ENCODE peak calls at places on chromosomes 11 and 22, in nine cellular contexts. One of them, this sample, is unnamed.

GRCh38 chr22:47839586-47840245 is 1077.3 kb downstream of the TBC1D22A start:
- DNase-seq in CD4-positive, CD25-positive, alpha-beta regulatory T cell: no peak
- DNase-seq in right atrium auricular region: no peak
- DNase-seq in body of pancreas: no peak
- DNase-seq in heart right ventricle: no peak
- DNase-seq in A549: no peak
- DNase-seq in adrenal gland: no peak
- DNase-seq in small intestine: no peak
- DNase-seq in caudate nucleus: no peak
- DNase-seq in this sample: no peak

GRCh38 chr11:17414317-17414737 is 25.9 kb upstream of the KCNJ11 start:
- DNase-seq in body of pancreas: peak
- DNase-seq in adrenal gland: no peak
- DNase-seq in right atrium auricular region: no peak
- DNase-seq in heart right ventricle: no peak
- DNase-seq in caudate nucleus: no peak
- DNase-seq in A549: no peak
- DNase-seq in small intestine: peak
- DNase-seq in CD4-positive, CD25-positive, alpha-beta regulatory T cell: no peak
- DNase-seq in this sample: no peak

GRCh38 chr11:92388380-92388779 is 163.8 kb downstream of the FAT3 start:
- DNase-seq in right atrium auricular region: no peak
- DNase-seq in adrenal gland: no peak
- DNase-seq in A549: no peak
- DNase-seq in CD4-positive, CD25-positive, alpha-beta regulatory T cell: no peak
- DNase-seq in caudate nucleus: no peak
- DNase-seq in body of pancreas: no peak
- DNase-seq in small intestine: no peak
- DNase-seq in heart right ventricle: no peak
- DNase-seq in this sample: no peak

GRCh38 chr11:34680206-34680605 is 59.3 kb downstream of the EHF start:
- DNase-seq in caudate nucleus: no peak
- DNase-seq in A549: peak
- DNase-seq in adrenal gland: no peak
- DNase-seq in heart right ventricle: no peak
- DNase-seq in small intestine: no peak
- DNase-seq in body of pancreas: no peak
- DNase-seq in CD4-positive, CD25-positive, alpha-beta regulatory T cell: no peak
- DNase-seq in right atrium auricular region: no peak
- DNase-seq in this sample: no peak

GRCh38 chr11:47470671-47471070 is 21.7 kb upstream of the RAPSN start:
- DNase-seq in A549: no peak
- DNase-seq in right atrium auricular region: no peak
- DNase-seq in body of pancreas: no peak
- DNase-seq in caudate nucleus: no peak
- DNase-seq in adrenal gland: no peak
- DNase-seq in heart right ventricle: no peak
- DNase-seq in small intestine: no peak
- DNase-seq in CD4-positive, CD25-positive, alpha-beta regulatory T cell: no peak
- DNase-seq in this sample: no peak

GRCh38 chr11:75406338-75406777 is 7.0 kb downstream of the RPS3 start:
- DNase-seq in body of pancreas: no peak
- DNase-seq in A549: no peak
- DNase-seq in caudate nucleus: no peak
- DNase-seq in small intestine: no peak
- DNase-seq in right atrium auricular region: no peak
- DNase-seq in heart right ventricle: no peak
- DNase-seq in adrenal gland: no peak
- DNase-seq in CD4-positive, CD25-positive, alpha-beta regulatory T cell: no peak
- DNase-seq in this sample: no peak

GRCh38 chr11:61670626-61671025 is 9.6 kb upstream of the DAGLA start:
- DNase-seq in CD4-positive, CD25-positive, alpha-beta regulatory T cell: no peak
- DNase-seq in body of pancreas: no peak
- DNase-seq in A549: no peak
- DNase-seq in caudate nucleus: no peak
- DNase-seq in right atrium auricular region: no peak
- DNase-seq in heart right ventricle: no peak
- DNase-seq in adrenal gland: no peak
- DNase-seq in small intestine: no peak
- DNase-seq in this sample: no peak

GRCh38 chr22:22593250-22593649 is 34.2 kb upstream of the PRAME start:
- DNase-seq in adrenal gland: no peak
- DNase-seq in body of pancreas: no peak
- DNase-seq in right atrium auricular region: no peak
- DNase-seq in small intestine: no peak
- DNase-seq in heart right ventricle: no peak
- DNase-seq in caudate nucleus: no peak
- DNase-seq in A549: no peak
- DNase-seq in CD4-positive, CD25-positive, alpha-beta regulatory T cell: no peak
- DNase-seq in this sample: no peak

GRCh38 chr11:105361651-105362050 is 222.1 kb upstream of the CARD18 start:
- DNase-seq in CD4-positive, CD25-positive, alpha-beta regulatory T cell: no peak
- DNase-seq in caudate nucleus: no peak
- DNase-seq in heart right ventricle: no peak
- DNase-seq in small intestine: no peak
- DNase-seq in body of pancreas: no peak
- DNase-seq in right atrium auricular region: no peak
- DNase-seq in A549: no peak
- DNase-seq in adrenal gland: no peak
- DNase-seq in this sample: no peak

GRCh38 chr11:105035262-105035620 is 297 bp upstream of the CASP1 start:
- DNase-seq in small intestine: no peak
- DNase-seq in caudate nucleus: no peak
- DNase-seq in adrenal gland: no peak
- DNase-seq in A549: no peak
- DNase-seq in body of pancreas: no peak
- DNase-seq in CD4-positive, CD25-positive, alpha-beta regulatory T cell: no peak
- DNase-seq in right atrium auricular region: no peak
- DNase-seq in heart right ventricle: no peak
- DNase-seq in this sample: no peak

GRCh38 chr11:11280826-11281225 is 72.2 kb downstream of the CSNK2A3 start:
- DNase-seq in body of pancreas: no peak
- DNase-seq in adrenal gland: no peak
- DNase-seq in caudate nucleus: no peak
- DNase-seq in small intestine: no peak
- DNase-seq in right atrium auricular region: no peak
- DNase-seq in CD4-positive, CD25-positive, alpha-beta regulatory T cell: no peak
- DNase-seq in heart right ventricle: no peak
- DNase-seq in A549: no peak
- DNase-seq in this sample: no peak

GRCh38 chr11:63536669-63537292 is at the start of gene PLAAT4:
- DNase-seq in CD4-positive, CD25-positive, alpha-beta regulatory T cell: no peak
- DNase-seq in right atrium auricular region: peak
- DNase-seq in small intestine: peak
- DNase-seq in body of pancreas: peak
- DNase-seq in adrenal gland: peak
- DNase-seq in heart right ventricle: peak
- DNase-seq in A549: no peak
- DNase-seq in caudate nucleus: peak
- DNase-seq in this sample: no peak
- H3K27ac ChIP-seq in CD4-positive, CD25-positive, alpha-beta regulatory T cell: peak
- H3K27ac ChIP-seq in right atrium auricular region: peak
- H3K27ac ChIP-seq in small intestine: peak
- H3K27ac ChIP-seq in body of pancreas: peak
- H3K27ac ChIP-seq in adrenal gland: peak
- H3K27ac ChIP-seq in heart right ventricle: peak
- H3K27ac ChIP-seq in A549: peak
- H3K27ac ChIP-seq in caudate nucleus: peak
- H3K27ac ChIP-seq in this sample: no peak

GRCh38 chr22:40363059-40363458 is 7.3 kb upstream of the SGSM3 start:
- DNase-seq in right atrium auricular region: no peak
- DNase-seq in caudate nucleus: no peak
- DNase-seq in body of pancreas: no peak
- DNase-seq in A549: no peak
- DNase-seq in small intestine: no peak
- DNase-seq in CD4-positive, CD25-positive, alpha-beta regulatory T cell: no peak
- DNase-seq in adrenal gland: no peak
- DNase-seq in heart right ventricle: no peak
- DNase-seq in this sample: no peak

GRCh38 chr22:40364431-40364830 is 6.0 kb upstream of the SGSM3 start:
- DNase-seq in A549: no peak
- DNase-seq in heart right ventricle: no peak
- DNase-seq in right atrium auricular region: no peak
- DNase-seq in caudate nucleus: no peak
- DNase-seq in body of pancreas: no peak
- DNase-seq in small intestine: no peak
- DNase-seq in adrenal gland: no peak
- DNase-seq in CD4-positive, CD25-positive, alpha-beta regulatory T cell: no peak
- DNase-seq in this sample: no peak

GRCh38 chr22:40367342-40367741 is 3.1 kb upstream of the SGSM3 start:
- DNase-seq in right atrium auricular region: no peak
- DNase-seq in CD4-positive, CD25-positive, alpha-beta regulatory T cell: no peak
- DNase-seq in body of pancreas: no peak
- DNase-seq in A549: no peak
- DNase-seq in adrenal gland: no peak
- DNase-seq in caudate nucleus: no peak
- DNase-seq in heart right ventricle: no peak
- DNase-seq in small intestine: peak
- DNase-seq in this sample: no peak

GRCh38 chr22:40368016-40368415 is 2.4 kb upstream of the SGSM3 start:
- DNase-seq in caudate nucleus: no peak
- DNase-seq in body of pancreas: no peak
- DNase-seq in adrenal gland: no peak
- DNase-seq in right atrium auricular region: no peak
- DNase-seq in A549: no peak
- DNase-seq in small intestine: no peak
- DNase-seq in CD4-positive, CD25-positive, alpha-beta regulatory T cell: no peak
- DNase-seq in heart right ventricle: no peak
- DNase-seq in this sample: no peak
- H3K27ac ChIP-seq in caudate nucleus: no peak
- H3K27ac ChIP-seq in body of pancreas: no peak
- H3K27ac ChIP-seq in adrenal gland: no peak
- H3K27ac ChIP-seq in right atrium auricular region: no peak
- H3K27ac ChIP-seq in A549: no peak
- H3K27ac ChIP-seq in small intestine: no peak
- H3K27ac ChIP-seq in CD4-positive, CD25-positive, alpha-beta regulatory T cell: no peak
- H3K27ac ChIP-seq in heart right ventricle: peak
- H3K27ac ChIP-seq in this sample: no peak

GRCh38 chr11:77106759-77107158 is 4.1 kb downstream of the OMP start:
- DNase-seq in CD4-positive, CD25-positive, alpha-beta regulatory T cell: no peak
- DNase-seq in small intestine: no peak
- DNase-seq in heart right ventricle: no peak
- DNase-seq in A549: no peak
- DNase-seq in caudate nucleus: no peak
- DNase-seq in right atrium auricular region: no peak
- DNase-seq in adrenal gland: no peak
- DNase-seq in body of pancreas: no peak
- DNase-seq in this sample: no peak
- H3K27ac ChIP-seq in CD4-positive, CD25-positive, alpha-beta regulatory T cell: no peak
- H3K27ac ChIP-seq in small intestine: peak
- H3K27ac ChIP-seq in heart right ventricle: no peak
- H3K27ac ChIP-seq in A549: peak
- H3K27ac ChIP-seq in caudate nucleus: no peak
- H3K27ac ChIP-seq in right atrium auricular region: no peak
- H3K27ac ChIP-seq in adrenal gland: peak
- H3K27ac ChIP-seq in body of pancreas: no peak
- H3K27ac ChIP-seq in this sample: no peak

DNA sequence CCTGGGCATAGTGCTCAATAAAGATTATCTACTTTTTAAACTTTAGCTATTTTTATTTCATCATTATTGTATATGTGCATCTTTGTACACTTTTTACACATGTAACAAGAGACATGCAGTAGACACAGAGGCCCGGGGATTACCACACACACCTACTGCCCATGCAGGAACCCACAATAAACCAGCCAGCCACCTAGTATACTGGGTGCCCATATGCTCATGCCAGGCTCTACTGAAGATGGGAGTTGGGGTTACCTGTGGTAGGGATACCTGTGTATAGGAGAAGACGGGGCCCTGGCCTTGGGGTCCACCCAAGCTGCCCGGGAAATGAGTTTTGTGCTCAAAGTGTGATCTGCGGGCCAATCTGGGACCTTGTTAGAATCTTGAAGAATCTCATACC is 31.2 kb upstream of the P2RY2 start:
- DNase-seq in adrenal gland: no peak
- DNase-seq in heart right ventricle: no peak
- DNase-seq in CD4-positive, CD25-positive, alpha-beta regulatory T cell: no peak
- DNase-seq in A549: no peak
- DNase-seq in right atrium auricular region: no peak
- DNase-seq in caudate nucleus: no peak
- DNase-seq in small intestine: no peak
- DNase-seq in body of pancreas: no peak
- DNase-seq in this sample: no peak
- H3K27ac ChIP-seq in adrenal gland: no peak
- H3K27ac ChIP-seq in heart right ventricle: no peak
- H3K27ac ChIP-seq in CD4-positive, CD25-positive, alpha-beta regulatory T cell: no peak
- H3K27ac ChIP-seq in A549: peak
- H3K27ac ChIP-seq in right atrium auricular region: no peak
- H3K27ac ChIP-seq in caudate nucleus: no peak
- H3K27ac ChIP-seq in small intestine: no peak
- H3K27ac ChIP-seq in body of pancreas: no peak
- H3K27ac ChIP-seq in this sample: peak

DNA sequence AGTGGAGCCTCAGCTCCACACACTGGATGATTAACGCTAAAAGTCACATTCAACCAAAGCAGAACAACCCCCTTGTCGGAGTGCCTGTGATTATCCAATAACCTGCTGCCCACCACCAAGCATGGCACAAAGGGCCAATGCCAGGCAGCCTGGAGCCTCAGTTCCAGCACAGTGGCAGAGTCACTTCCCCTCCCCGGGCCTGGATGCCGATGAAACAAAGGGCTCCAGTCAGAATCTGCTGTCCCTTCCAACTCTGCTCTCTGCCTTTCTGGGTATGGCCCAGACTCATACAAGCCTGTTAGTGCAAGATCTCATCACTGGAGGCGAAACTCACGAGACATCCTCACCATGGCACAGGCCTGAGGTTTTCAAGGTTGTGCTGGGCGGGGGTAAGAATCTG is 52.1 kb downstream of the CLTCL1 start:
- DNase-seq in adrenal gland: no peak
- DNase-seq in heart right ventricle: no peak
- DNase-seq in A549: no peak
- DNase-seq in right atrium auricular region: no peak
- DNase-seq in CD4-positive, CD25-positive, alpha-beta regulatory T cell: no peak
- DNase-seq in caudate nucleus: peak
- DNase-seq in small intestine: no peak
- DNase-seq in body of pancreas: no peak
- DNase-seq in this sample: no peak
- H3K27ac ChIP-seq in adrenal gland: no peak
- H3K27ac ChIP-seq in heart right ventricle: no peak
- H3K27ac ChIP-seq in A549: no peak
- H3K27ac ChIP-seq in right atrium auricular region: no peak
- H3K27ac ChIP-seq in CD4-positive, CD25-positive, alpha-beta regulatory T cell: no peak
- H3K27ac ChIP-seq in caudate nucleus: no peak
- H3K27ac ChIP-seq in small intestine: no peak
- H3K27ac ChIP-seq in body of pancreas: no peak
- H3K27ac ChIP-seq in this sample: no peak